ENCODE peak calls at places on chromosomes 12 and 14, in seven cellular contexts. P, R, N, T, H, I and J are unnamed samples. For H3K4me1, the result is how much of the 10 kb centered on the place peaks cover.

GRCh38 chr12:24795699-24796385 is 153.1 kb downstream of the BCAT1 start:
- DNase-seq in T (no peak), H (no peak), I (no peak), R (no peak), P (no peak), N (no peak), J (peak)

GRCh38 chr12:42130670-42131402 is 13.8 kb downstream of the GXYLT1 start:
- DNase-seq in P (no peak), R (peak), T (peak), H (peak), N (no peak), I (peak), J (no peak)

GRCh38 chr12:123250471-123251383 is 17.5 kb downstream of the MTRFR start:
- DNase-seq in R (no peak), I (no peak), T (no peak), N (no peak), P (no peak), H (peak), J (no peak)

GRCh38 chr14:90295870-90296516 is 35.7 kb downstream of the NRDE2 start:
- DNase-seq in N (no peak), T (no peak), R (no peak), I (peak), P (no peak), H (no peak), J (no peak)

GRCh38 chr12:117151195-117152031 is 38.9 kb downstream of the FBXO21 start:
- DNase-seq in R (peak), N (no peak), H (peak), I (peak), T (peak), P (peak), J (no peak)

GRCh38 chr12:108881953-108882352 is 2.1 kb downstream of the DAO start:
- DNase-seq in T (no peak), H (peak), P (no peak), N (no peak), R (no peak), I (no peak), J (no peak)

GRCh38 chr12:91239497-91239896 is 56.9 kb upstream of the DCN start:
- DNase-seq in P (no peak), T (no peak), N (no peak), R (no peak), I (no peak), H (no peak), J (no peak)

GRCh38 chr14:93800038-93800937 is 12.0 kb upstream of the PRIMA1 start:
- DNase-seq in T (no peak), H (no peak), P (no peak), R (peak), N (no peak), I (no peak), J (no peak)

GRCh38 chr12:4117386-4118016 is 156.1 kb upstream of the CCND2 start:
- DNase-seq in T (no peak), I (no peak), R (no peak), N (no peak), P (no peak), H (no peak), J (no peak)

GRCh38 chr12:124621296-124621660 is 53.9 kb upstream of the NCOR2 start:
- DNase-seq in P (peak), N (peak), T (peak), I (peak), H (no peak), R (peak), J (no peak)

GRCh38 chr12:124623344-124623885 is 56.0 kb upstream of the NCOR2 start:
- DNase-seq in I (no peak), R (no peak), H (peak), N (no peak), T (no peak), P (no peak), J (no peak)

GRCh38 chr12:124620606-124621295 is 53.3 kb upstream of the NCOR2 start:
- DNase-seq in P (no peak), T (peak), H (no peak), N (no peak), R (peak), I (peak), J (no peak)

GRCh38 chr12:124622764-124623163 is 55.4 kb upstream of the NCOR2 start:
- DNase-seq in R (no peak), T (no peak), H (no peak), I (no peak), N (no peak), P (no peak), J (no peak)

GRCh38 chr12:124622326-124622725 is 54.9 kb upstream of the NCOR2 start:
- DNase-seq in P (no peak), R (no peak), H (no peak), N (no peak), I (no peak), T (no peak), J (no peak)
- H3K4me1 ChIP-seq in P (half or more), R (under half), H (under half), N (under half), I (under half), T (under half), J (under half)

GRCh38 chr12:57737467-57738141 is 938 bp downstream of the AGAP2 start:
- DNase-seq in N (no peak), R (peak), I (peak), T (no peak), P (no peak), H (no peak), J (no peak)
- H3K4me3 ChIP-seq in N (peak), R (peak), I (peak), T (peak), P (peak), H (peak), J (no peak)

GRCh38 chr12:121267822-121268221 is 28.7 kb downstream of the CAMKK2 start:
- DNase-seq in I (no peak), N (no peak), P (no peak), T (no peak), H (no peak), R (no peak), J (no peak)

GRCh38 chr12:121277367-121277744 is 19.2 kb downstream of the CAMKK2 start:
- DNase-seq in R (peak), H (no peak), I (peak), N (no peak), P (no peak), T (no peak), J (no peak)

GRCh38 chr12:121274036-121274763 is 22.3 kb downstream of the CAMKK2 start:
- DNase-seq in P (no peak), I (no peak), N (no peak), H (no peak), R (no peak), T (no peak), J (no peak)

GRCh38 chr12:121278450-121279375 is 17.8 kb downstream of the CAMKK2 start:
- DNase-seq in P (peak), I (peak), T (peak), R (peak), H (no peak), N (no peak), J (no peak)

DNA sequence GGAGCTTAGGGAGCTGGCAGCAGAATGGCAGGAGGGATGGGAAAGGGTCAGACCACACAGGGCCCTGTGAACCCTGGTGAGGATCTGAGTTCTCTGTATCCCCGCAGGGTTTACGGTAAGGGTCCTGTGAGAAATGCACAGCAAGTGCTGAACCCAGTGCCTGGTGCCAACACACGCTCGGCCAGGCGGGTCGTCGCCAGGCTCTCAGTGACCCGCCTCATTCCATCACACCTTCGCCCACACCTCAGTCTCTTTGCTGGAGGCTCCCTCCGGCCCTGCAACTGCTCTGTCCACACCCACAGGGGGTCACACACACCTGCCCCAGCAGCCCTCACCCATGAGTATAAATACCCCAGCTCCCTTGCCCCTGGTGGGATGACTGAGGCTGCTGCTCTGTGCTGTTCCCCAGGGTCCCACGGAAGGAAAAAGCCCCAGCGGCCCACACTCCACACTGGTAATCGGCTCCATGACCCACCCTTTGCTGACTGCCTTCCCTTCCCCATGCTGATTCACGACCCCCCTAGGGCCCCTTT is 23.1 kb downstream of the CAMKK2 start:
- DNase-seq in H (no peak), P (no peak), R (no peak), N (no peak), T (no peak), I (no peak), J (no peak)
- H3K27ac ChIP-seq in H (no peak), P (no peak), R (no peak), N (no peak), T (no peak), I (no peak), J (no peak)

GRCh38 chr12:124520258-124520657 is 47.2 kb downstream of the NCOR2 start:
- DNase-seq in R (peak), I (peak), N (no peak), P (peak), T (peak), H (peak), J (no peak)
- H3K4me1 ChIP-seq in R (half or more), I (under half), N (half or more), P (half or more), T (under half), H (half or more), J (under half)

GRCh38 chr12:8034802-8035201 is 2.3 kb downstream of the FOXJ2 start:
- DNase-seq in H (peak), P (no peak), N (no peak), I (no peak), R (peak), T (no peak), J (no peak)
- H3K4me3 ChIP-seq in H (peak), P (peak), N (peak), I (peak), R (peak), T (peak), J (peak)

GRCh38 chr14:55604467-55604866 is 24.5 kb downstream of the KTN1 start:
- DNase-seq in I (no peak), H (no peak), R (no peak), T (no peak), P (no peak), N (no peak), J (no peak)
- H3K27ac ChIP-seq in I (peak), H (no peak), R (no peak), T (no peak), P (peak), N (peak), J (no peak)

GRCh38 chr14:103703433-103704385 is 11.5 kb downstream of the XRCC3 start:
- DNase-seq in R (no peak), P (no peak), T (no peak), I (no peak), H (no peak), N (no peak), J (no peak)
- H3K4me1 ChIP-seq in R (under half), P (half or more), T (under half), I (under half), H (under half), N (under half), J (under half)

DNA sequence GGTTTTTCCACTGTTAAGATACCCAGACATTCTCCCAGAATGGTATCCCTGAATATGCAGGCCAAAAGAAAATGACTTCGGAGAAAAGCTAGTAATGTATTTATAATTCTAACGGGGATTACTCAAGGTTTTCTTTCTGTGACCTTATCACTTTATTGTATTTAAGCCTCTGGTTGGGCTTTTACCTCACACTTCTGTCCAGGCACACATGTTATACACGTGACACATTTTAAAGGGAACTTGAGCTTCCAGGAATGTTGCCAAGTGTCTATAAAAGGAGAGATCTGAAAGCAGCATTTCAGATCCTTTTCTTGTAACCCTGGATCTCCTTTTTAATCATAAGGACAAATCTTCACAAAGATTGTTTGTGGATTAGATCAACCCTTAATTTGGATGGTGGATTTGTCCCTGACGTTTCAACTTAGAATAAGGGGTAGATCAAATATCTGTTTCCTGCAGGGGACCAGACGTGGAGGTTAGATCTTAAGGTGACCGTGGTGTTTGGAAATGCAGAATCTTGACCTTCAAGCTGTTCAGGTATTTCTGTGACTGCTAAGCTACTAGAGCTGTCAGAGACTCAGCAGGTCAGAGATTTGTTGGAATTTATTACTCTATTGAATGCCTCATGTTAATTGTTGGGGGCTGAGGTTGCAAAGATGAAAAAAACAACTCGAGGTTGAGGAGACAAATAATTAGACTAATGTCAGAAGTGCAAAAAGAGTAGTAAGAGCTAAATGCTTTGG is 1.5 kb downstream of the CIPC start:
- DNase-seq in N (no peak), I (peak), R (peak), T (peak), H (peak), P (no peak), J (no peak)
- H3K4me3 ChIP-seq in N (peak), I (peak), R (peak), T (peak), H (peak), P (peak), J (no peak)